ENCODE peak calls at places on chromosomes 2 and 18, in ten cellular contexts. W is cardiac muscle cell; B is HCT116; J is kidney glomerular epithelial cell; P is GM12891; Y is HT1080; G is AG04450; D is effector memory CD4-positive, alpha-beta T cell; X is endothelial cell of umbilical vein; R is activated naive CD8-positive, alpha-beta T cell treated with anti-CD3 and anti-CD28 coated beads, Interleukin-2, amount 10 ng/mL, durations not matched to agents 7 days and 5 days. C is an unnamed sample.

GRCh38 chr2:3594493-3595281 is at the start of gene COLEC11:
- DNase-seq in W (peak), B (no peak), J (no peak), P (no peak), Y (no peak), G (no peak), D (no peak), X (peak), R (no peak), C (no peak)

GRCh38 chr2:239275871-239276812 is 124.7 kb downstream of the HDAC4 start:
- DNase-seq in W (peak), B (no peak), J (no peak), P (no peak), Y (no peak), G (no peak), D (no peak), X (no peak), R (peak), C (no peak)

GRCh38 chr2:12960671-12961070 is 243.9 kb downstream of the TRIB2 start:
- DNase-seq in W (no peak), B (no peak), J (no peak), P (no peak), Y (no peak), G (no peak), D (no peak), X (no peak), R (no peak), C (no peak)

GRCh38 chr2:63569740-63570139 is 18.5 kb downstream of the WDPCP start:
- DNase-seq in W (no peak), B (no peak), J (no peak), P (no peak), Y (no peak), G (no peak), D (no peak), X (no peak), R (no peak), C (no peak)

GRCh38 chr2:221969087-221969829 is 329.5 kb downstream of the PAX3 start:
- DNase-seq in W (peak), B (peak), J (peak), P (no peak), Y (peak), G (peak), D (no peak), X (peak), R (no peak), C (peak)

GRCh38 chr2:46065152-46065551 is 232.1 kb upstream of the EPAS1 start:
- DNase-seq in W (peak), B (no peak), J (no peak), P (no peak), Y (no peak), G (no peak), D (no peak), X (no peak), R (no peak), C (no peak)

GRCh38 chr2:112985090-112985489 is 7.3 kb downstream of the IL36G start:
- DNase-seq in W (no peak), B (no peak), J (no peak), P (no peak), Y (no peak), G (no peak), D (no peak), X (no peak), R (peak), C (no peak)

GRCh38 chr2:128388414-128389032 is 69.9 kb upstream of the HS6ST1 start:
- DNase-seq in W (peak), B (no peak), J (no peak), P (no peak), Y (no peak), G (no peak), D (no peak), X (no peak), R (peak), C (no peak)

GRCh38 chr2:231001036-231001435 is 5.1 kb downstream of the SPATA3 start:
- DNase-seq in W (no peak), B (no peak), J (no peak), P (no peak), Y (no peak), G (no peak), D (no peak), X (no peak), R (no peak), C (no peak)

GRCh38 chr18:60861575-60861974 is 471.7 kb upstream of the CDH20 start:
- DNase-seq in W (no peak), B (no peak), J (peak), P (no peak), Y (peak), G (no peak), D (no peak), X (no peak), R (no peak), C (no peak)

GRCh38 chr18:28657836-28658410 is 481.0 kb upstream of the CDH2 start:
- DNase-seq in W (peak), B (no peak), J (peak), P (no peak), Y (peak), G (no peak), D (no peak), X (peak), R (no peak), C (no peak)

GRCh38 chr2:240514631-240515030 is 43.2 kb downstream of the ANKMY1 start:
- DNase-seq in W (no peak), B (no peak), J (no peak), P (no peak), Y (no peak), G (no peak), D (no peak), X (no peak), R (no peak), C (no peak)

GRCh38 chr2:71669058-71669456 is 215.7 kb downstream of the DYSF start:
- DNase-seq in W (no peak), B (no peak), J (no peak), P (no peak), Y (no peak), G (no peak), D (no peak), X (no peak), R (peak), C (no peak)

GRCh38 chr2:182728028-182728427 is 12.0 kb downstream of the DNAJC10 start:
- DNase-seq in W (no peak), B (no peak), J (no peak), P (no peak), Y (no peak), G (no peak), D (no peak), X (no peak), R (no peak), C (no peak)

GRCh38 chr18:57737661-57738060 is 65.5 kb downstream of the ATP8B1 start:
- DNase-seq in W (peak), B (no peak), J (peak), P (no peak), Y (peak), G (peak), D (no peak), X (no peak), R (no peak), C (no peak)

GRCh38 chr2:38836801-38837200 is 38.9 kb downstream of the DHX57 start:
- DNase-seq in W (no peak), B (no peak), J (peak), P (no peak), Y (no peak), G (no peak), D (no peak), X (no peak), R (no peak), C (no peak)

GRCh38 chr2:217707116-217707742 is 295.6 kb downstream of the TNS1 start:
- DNase-seq in W (no peak), B (no peak), J (no peak), P (no peak), Y (peak), G (no peak), D (no peak), X (no peak), R (no peak), C (no peak)

GRCh38 chr2:194550702-194551101 is 1106.3 kb upstream of the SLC39A10 start:
- DNase-seq in W (no peak), B (no peak), J (no peak), P (no peak), Y (peak), G (no peak), D (no peak), X (no peak), R (no peak), C (no peak)

GRCh38 chr18:73950116-73950705 is 197.4 kb downstream of the FBXO15 start:
- DNase-seq in W (no peak), B (no peak), J (no peak), P (no peak), Y (peak), G (no peak), D (no peak), X (no peak), R (no peak), C (no peak)

GRCh38 chr2:120332384-120332783 is 13.6 kb upstream of the INHBB start:
- DNase-seq in W (no peak), B (no peak), J (no peak), P (no peak), Y (no peak), G (no peak), D (no peak), X (no peak), R (no peak), C (no peak)

GRCh38 chr2:232323328-232323650 is 55.3 kb upstream of the ALPP start:
- DNase-seq in W (no peak), B (no peak), J (no peak), P (no peak), Y (no peak), G (no peak), D (no peak), X (no peak), R (no peak), C (no peak)

GRCh38 chr2:186064507-186064906 is 325.9 kb downstream of the FSIP2 start:
- DNase-seq in W (no peak), B (no peak), J (no peak), P (no peak), Y (no peak), G (no peak), D (no peak), X (no peak), R (no peak), C (no peak)

GRCh38 chr18:62904396-62905285 is 189.3 kb downstream of the PHLPP1 start:
- DNase-seq in W (no peak), B (no peak), J (no peak), P (no peak), Y (no peak), G (no peak), D (no peak), X (peak), R (no peak), C (no peak)

GRCh38 chr2:113173563-113174368 is at the start of gene PSD4:
- DNase-seq in W (peak), B (no peak), J (no peak), P (peak), Y (peak), G (no peak), D (peak), X (no peak), R (peak), C (no peak)

GRCh38 chr18:33849731-33850130 is 271.7 kb downstream of the ASXL3 start:
- DNase-seq in W (no peak), B (no peak), J (no peak), P (no peak), Y (no peak), G (no peak), D (no peak), X (no peak), R (no peak), C (no peak)

GRCh38 chr2:190318931-190319556 is 582 bp downstream of the HIBCH start:
- DNase-seq in W (no peak), B (no peak), J (no peak), P (peak), Y (peak), G (no peak), D (no peak), X (peak), R (no peak), C (no peak)

GRCh38 chr18:36672437-36673344 is 156.1 kb downstream of the TPGS2 start:
- DNase-seq in W (peak), B (no peak), J (no peak), P (no peak), Y (peak), G (no peak), D (no peak), X (no peak), R (no peak), C (no peak)

GRCh38 chr2:196066794-196067382 is 1.7 kb downstream of the DNAH7 start:
- DNase-seq in W (peak), B (peak), J (peak), P (no peak), Y (peak), G (no peak), D (no peak), X (peak), R (no peak), C (no peak)

GRCh38 chr2:218781691-218782528 is at the start of gene CYP27A1:
- DNase-seq in W (peak), B (no peak), J (no peak), P (peak), Y (no peak), G (no peak), D (no peak), X (peak), R (peak), C (no peak)

GRCh38 chr2:120820263-120820884 is 84.7 kb downstream of the GLI2 start:
- DNase-seq in W (peak), B (no peak), J (no peak), P (no peak), Y (no peak), G (peak), D (no peak), X (no peak), R (no peak), C (no peak)

GRCh38 chr18:47893047-47893446 is 37.4 kb downstream of the SMAD2 start:
- DNase-seq in W (no peak), B (no peak), J (no peak), P (no peak), Y (no peak), G (no peak), D (no peak), X (no peak), R (no peak), C (no peak)

GRCh38 chr18:9209230-9209629 is 72.6 kb downstream of the ANKRD12 start:
- DNase-seq in W (peak), B (no peak), J (no peak), P (no peak), Y (no peak), G (no peak), D (no peak), X (no peak), R (no peak), C (no peak)

GRCh38 chr2:191917967-191918651 is 71.2 kb upstream of the CAVIN2 start:
- DNase-seq in W (peak), B (no peak), J (no peak), P (no peak), Y (no peak), G (no peak), D (no peak), X (peak), R (no peak), C (no peak)

GRCh38 chr2:239669181-239669898 is 268.5 kb upstream of the HDAC4 start:
- DNase-seq in W (no peak), B (no peak), J (no peak), P (no peak), Y (no peak), G (no peak), D (no peak), X (no peak), R (no peak), C (no peak)

GRCh38 chr18:72261562-72261961 is 282.6 kb downstream of the CBLN2 start:
- DNase-seq in W (no peak), B (no peak), J (no peak), P (no peak), Y (no peak), G (no peak), D (no peak), X (no peak), R (no peak), C (no peak)